ENCODE peak calls at places on chromosomes 6 and 20, in nine cellular contexts. C, U, X, L, N, J, T, R and F are unnamed samples. For H3K27me3 and H3K9me3, the result is how much of the 10 kb centered on the place peaks cover.

GRCh38 chr6:166955121-166955864 is 1.1 kb downstream of the RNASET2 start:
- DNase-seq in C (peak), U (peak), X (no peak), L (no peak), N (no peak), J (peak), T (no peak), R (no peak), F (no peak)

GRCh38 chr6:100260584-100260983 is 204.1 kb downstream of the SIM1 start:
- DNase-seq in C (no peak), U (no peak), X (no peak), L (peak), N (no peak), J (no peak), T (no peak), R (peak), F (no peak)

GRCh38 chr20:59603727-59604608 is at the start of gene PHACTR3:
- DNase-seq in C (no peak), U (no peak), X (no peak), L (no peak), N (no peak), J (no peak), T (no peak), R (no peak), F (no peak)

GRCh38 chr20:38204936-38205435 is 39.9 kb upstream of the TGM2 start:
- DNase-seq in C (no peak), U (no peak), X (no peak), L (no peak), N (no peak), J (no peak), T (no peak), R (no peak), F (no peak)

GRCh38 chr20:17507032-17507431 is 24.1 kb downstream of the BFSP1 start:
- DNase-seq in C (no peak), U (no peak), X (no peak), L (no peak), N (no peak), J (no peak), T (peak), R (no peak), F (no peak)

GRCh38 chr20:58832442-58832841 is 18.3 kb downstream of the GNAS-AS1 start:
- DNase-seq in C (no peak), U (no peak), X (no peak), L (peak), N (no peak), J (no peak), T (no peak), R (no peak), F (no peak)

GRCh38 chr20:20489623-20490341 is 121.9 kb downstream of the INSM1 start:
- DNase-seq in C (no peak), U (no peak), X (no peak), L (no peak), N (no peak), J (no peak), T (no peak), R (no peak), F (no peak)

GRCh38 chr20:57660510-57661199 is 40.4 kb upstream of the ZBP1 start:
- DNase-seq in C (no peak), U (no peak), X (peak), L (no peak), N (peak), J (no peak), T (no peak), R (no peak), F (no peak)

GRCh38 chr6:34102099-34102656 is 43.7 kb downstream of the GRM4 start:
- DNase-seq in C (no peak), U (no peak), X (no peak), L (no peak), N (no peak), J (no peak), T (no peak), R (peak), F (no peak)
- H3K27me3 ChIP-seq in C (under half), U (under half), X (under half), L (under half), N (under half), J (under half), T (under half), R (under half), F (under half)

GRCh38 chr6:22468566-22468965 is 100.8 kb upstream of the HDGFL1 start:
- DNase-seq in C (no peak), U (no peak), X (no peak), L (no peak), N (no peak), J (no peak), T (no peak), R (peak), F (no peak)
- H3K9me3 ChIP-seq in C (under half), U (under half), X (under half), L (under half), N (under half), J (under half), T (under half), R (under half), F (under half)

DNA sequence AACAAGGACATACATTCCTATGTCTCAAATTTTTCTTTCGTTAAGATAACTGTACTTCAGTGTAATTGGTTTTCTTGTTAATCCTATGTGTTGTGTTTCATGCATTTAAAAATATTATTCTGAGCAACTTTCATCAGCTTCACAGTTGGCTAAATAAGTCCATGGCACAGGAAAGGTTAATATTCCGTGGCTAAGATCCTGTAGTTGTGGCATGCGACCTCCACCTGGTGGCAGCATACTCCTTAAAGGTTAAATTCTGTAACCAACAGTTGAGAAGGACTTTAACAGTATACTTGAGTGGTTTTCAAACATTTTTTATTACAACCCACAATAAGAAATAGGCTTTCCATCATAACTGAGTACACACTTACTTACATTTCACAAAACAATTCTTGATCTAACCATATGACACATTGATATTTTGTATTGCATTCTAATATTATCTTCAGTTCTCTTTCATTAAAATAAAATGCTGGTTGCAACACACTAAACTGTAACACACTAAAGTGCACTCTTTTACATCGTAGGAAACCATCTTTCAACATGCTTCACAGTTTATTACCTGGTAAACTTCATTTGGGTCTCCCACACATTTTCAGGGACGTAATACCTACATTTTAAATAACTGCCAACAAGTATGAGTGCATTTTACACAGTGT is 118.3 kb downstream of the SLX4IP start:
- DNase-seq in C (peak), U (peak), X (peak), L (peak), N (peak), J (peak), T (peak), R (peak), F (no peak)
- H3K27ac ChIP-seq in C (no peak), U (no peak), X (peak), L (no peak), N (no peak), J (no peak), T (no peak), R (no peak), F (no peak)

GRCh38 chr6:29827579-29828470 is at the start of gene HLA-G:
- DNase-seq in C (no peak), U (peak), X (no peak), L (no peak), N (no peak), J (no peak), T (no peak), R (no peak), F (no peak)

GRCh38 chr6:29831776-29832175 is 4.2 kb downstream of the HLA-G start:
- DNase-seq in C (no peak), U (no peak), X (no peak), L (no peak), N (no peak), J (no peak), T (no peak), R (no peak), F (no peak)

GRCh38 chr6:29828471-29828797 is 809 bp downstream of the HLA-G start:
- DNase-seq in C (no peak), U (no peak), X (no peak), L (no peak), N (no peak), J (no peak), T (no peak), R (peak), F (no peak)

GRCh38 chr6:29830409-29830808 is 2.8 kb downstream of the HLA-G start:
- DNase-seq in C (no peak), U (no peak), X (no peak), L (no peak), N (no peak), J (no peak), T (no peak), R (no peak), F (no peak)

GRCh38 chr6:29829766-29830165 is 2.1 kb downstream of the HLA-G start:
- DNase-seq in C (no peak), U (no peak), X (no peak), L (no peak), N (no peak), J (no peak), T (no peak), R (no peak), F (no peak)
- H3K27me3 ChIP-seq in C (under half), U (under half), X (under half), L (half or more), N (under half), J (half or more), T (under half), R (under half), F (under half)

DNA sequence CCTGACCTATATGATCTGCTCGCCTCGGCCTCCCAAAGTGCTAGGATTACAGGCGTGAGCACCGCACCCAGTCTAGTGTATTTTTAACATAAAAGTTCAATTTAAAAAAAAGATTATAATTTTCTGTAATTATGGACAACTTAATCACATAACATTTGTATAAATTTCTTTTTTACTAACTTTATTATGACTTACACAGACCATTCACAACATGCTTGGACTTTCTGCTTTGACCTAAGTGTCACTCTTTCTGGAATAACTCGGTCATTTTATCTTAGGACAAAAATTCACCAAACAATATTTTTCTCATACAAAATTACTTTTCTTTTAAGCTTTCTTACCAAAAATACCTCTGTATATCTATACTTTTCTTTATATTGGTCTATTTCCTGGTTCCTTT is 15.4 kb upstream of the IL22RA2 start:
- DNase-seq in C (no peak), U (no peak), X (no peak), L (no peak), N (no peak), J (no peak), T (no peak), R (no peak), F (no peak)
- H3K9me3 ChIP-seq in C (under half), U (under half), X (under half), L (under half), N (under half), J (under half), T (under half), R (under half), F (under half)

GRCh38 chr20:36150847-36151539 is 3.5 kb upstream of the EPB41L1 start:
- DNase-seq in C (no peak), U (peak), X (no peak), L (no peak), N (no peak), J (no peak), T (no peak), R (no peak), F (no peak)
- H3K27ac ChIP-seq in C (no peak), U (peak), X (no peak), L (peak), N (peak), J (no peak), T (no peak), R (no peak), F (no peak)

GRCh38 chr20:64080813-64081619 is 1.1 kb downstream of the OPRL1 start:
- DNase-seq in C (peak), U (no peak), X (no peak), L (no peak), N (no peak), J (no peak), T (no peak), R (no peak), F (no peak)

GRCh38 chr20:64082821-64083379 is 1.3 kb downstream of the LKAAEAR1 start:
- DNase-seq in C (no peak), U (no peak), X (no peak), L (no peak), N (no peak), J (no peak), T (no peak), R (no peak), F (no peak)

GRCh38 chr20:64082126-64082638 is 2.0 kb downstream of the LKAAEAR1 start:
- DNase-seq in C (no peak), U (no peak), X (no peak), L (no peak), N (no peak), J (no peak), T (no peak), R (no peak), F (no peak)

GRCh38 chr20:64080013-64080812 is at the start of gene OPRL1:
- DNase-seq in C (no peak), U (peak), X (no peak), L (peak), N (no peak), J (no peak), T (no peak), R (peak), F (no peak)

GRCh38 chr20:64081620-64081964 is 1.7 kb downstream of the OPRL1 start:
- DNase-seq in C (no peak), U (no peak), X (no peak), L (no peak), N (no peak), J (no peak), T (no peak), R (no peak), F (no peak)
- H3K27me3 ChIP-seq in C (under half), U (under half), X (under half), L (under half), N (under half), J (under half), T (under half), R (under half), F (under half)

DNA sequence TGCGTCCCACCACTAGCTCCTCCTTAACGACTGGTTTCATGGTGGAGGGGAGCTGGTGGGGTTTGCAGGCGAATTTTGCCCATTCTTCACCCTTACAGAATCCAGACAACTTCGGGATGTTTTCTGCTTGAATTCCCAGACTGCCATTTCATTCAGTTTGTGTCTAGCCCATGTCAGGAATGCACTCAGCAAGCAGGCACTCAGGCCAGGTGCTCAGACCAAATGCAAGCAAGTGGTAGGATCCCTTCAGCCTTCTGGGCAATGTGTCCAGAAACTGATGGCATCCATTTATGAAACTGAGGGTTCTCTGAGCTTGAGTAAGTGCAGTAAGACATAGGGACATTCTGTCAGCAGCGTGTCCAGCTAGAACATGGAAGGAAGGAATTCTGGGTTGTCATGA is 21.7 kb upstream of the DACT2 start:
- DNase-seq in C (no peak), U (no peak), X (no peak), L (no peak), N (no peak), J (no peak), T (no peak), R (no peak), F (no peak)
- H3K9me3 ChIP-seq in C (under half), U (under half), X (under half), L (under half), N (under half), J (under half), T (under half), R (under half), F (under half)